ENCODE peak calls at places on chromosomes 11 and 22, in seven cellular contexts. One of them, this sample, is unnamed.

GRCh38 chr11:127006311-127006710 is 5.7 kb upstream of the KIRREL3 start:
- DNase-seq in CD8-positive, alpha-beta T cell: no peak
- DNase-seq in psoas muscle: no peak
- DNase-seq in AG04450: no peak
- DNase-seq in activated CD8-positive, alpha-beta T cell treated with anti-CD3 and anti-CD28 coated beads for 36 hours: no peak
- DNase-seq in dorsolateral prefrontal cortex: no peak
- DNase-seq in adrenal gland: no peak
- DNase-seq in this sample: no peak

GRCh38 chr11:67448220-67448609 is 4.3 kb downstream of the GPR152 start:
- DNase-seq in dorsolateral prefrontal cortex: no peak
- DNase-seq in psoas muscle: no peak
- DNase-seq in AG04450: no peak
- DNase-seq in activated CD8-positive, alpha-beta T cell treated with anti-CD3 and anti-CD28 coated beads for 36 hours: no peak
- DNase-seq in CD8-positive, alpha-beta T cell: no peak
- DNase-seq in adrenal gland: no peak
- DNase-seq in this sample: no peak

GRCh38 chr22:31346733-31347250 is 646 bp upstream of the PATZ1 start:
- DNase-seq in activated CD8-positive, alpha-beta T cell treated with anti-CD3 and anti-CD28 coated beads for 36 hours: peak
- DNase-seq in AG04450: no peak
- DNase-seq in CD8-positive, alpha-beta T cell: peak
- DNase-seq in adrenal gland: peak
- DNase-seq in psoas muscle: peak
- DNase-seq in dorsolateral prefrontal cortex: peak
- DNase-seq in this sample: peak

GRCh38 chr11:34405079-34405858 is 33.5 kb upstream of the CAT start:
- DNase-seq in adrenal gland: no peak
- DNase-seq in activated CD8-positive, alpha-beta T cell treated with anti-CD3 and anti-CD28 coated beads for 36 hours: peak
- DNase-seq in psoas muscle: no peak
- DNase-seq in dorsolateral prefrontal cortex: no peak
- DNase-seq in CD8-positive, alpha-beta T cell: no peak
- DNase-seq in AG04450: no peak
- DNase-seq in this sample: no peak

GRCh38 chr22:32042924-32043323 is at the start of gene SLC5A1:
- DNase-seq in adrenal gland: no peak
- DNase-seq in CD8-positive, alpha-beta T cell: no peak
- DNase-seq in dorsolateral prefrontal cortex: no peak
- DNase-seq in activated CD8-positive, alpha-beta T cell treated with anti-CD3 and anti-CD28 coated beads for 36 hours: no peak
- DNase-seq in psoas muscle: no peak
- DNase-seq in AG04450: no peak
- DNase-seq in this sample: no peak

GRCh38 chr11:27392715-27393114 is 29.7 kb upstream of the CCDC34 start:
- DNase-seq in psoas muscle: no peak
- DNase-seq in CD8-positive, alpha-beta T cell: no peak
- DNase-seq in adrenal gland: no peak
- DNase-seq in dorsolateral prefrontal cortex: no peak
- DNase-seq in AG04450: peak
- DNase-seq in activated CD8-positive, alpha-beta T cell treated with anti-CD3 and anti-CD28 coated beads for 36 hours: no peak
- DNase-seq in this sample: no peak

GRCh38 chr11:95076416-95076815 is 9.7 kb downstream of the SRSF8 start:
- DNase-seq in psoas muscle: no peak
- DNase-seq in activated CD8-positive, alpha-beta T cell treated with anti-CD3 and anti-CD28 coated beads for 36 hours: no peak
- DNase-seq in AG04450: no peak
- DNase-seq in adrenal gland: peak
- DNase-seq in dorsolateral prefrontal cortex: no peak
- DNase-seq in CD8-positive, alpha-beta T cell: no peak
- DNase-seq in this sample: no peak

GRCh38 chr11:102115557-102115956 is 5.3 kb downstream of the YAP1 start:
- DNase-seq in CD8-positive, alpha-beta T cell: no peak
- DNase-seq in activated CD8-positive, alpha-beta T cell treated with anti-CD3 and anti-CD28 coated beads for 36 hours: no peak
- DNase-seq in adrenal gland: no peak
- DNase-seq in dorsolateral prefrontal cortex: no peak
- DNase-seq in AG04450: no peak
- DNase-seq in psoas muscle: no peak
- DNase-seq in this sample: no peak

GRCh38 chr11:127106142-127106541 is 105.6 kb upstream of the KIRREL3 start:
- DNase-seq in CD8-positive, alpha-beta T cell: no peak
- DNase-seq in AG04450: no peak
- DNase-seq in dorsolateral prefrontal cortex: no peak
- DNase-seq in activated CD8-positive, alpha-beta T cell treated with anti-CD3 and anti-CD28 coated beads for 36 hours: no peak
- DNase-seq in psoas muscle: no peak
- DNase-seq in adrenal gland: no peak
- DNase-seq in this sample: no peak

GRCh38 chr11:65791719-65792213 is 4.9 kb downstream of the OVOL1 start:
- DNase-seq in AG04450: no peak
- DNase-seq in dorsolateral prefrontal cortex: no peak
- DNase-seq in activated CD8-positive, alpha-beta T cell treated with anti-CD3 and anti-CD28 coated beads for 36 hours: peak
- DNase-seq in adrenal gland: no peak
- DNase-seq in psoas muscle: no peak
- DNase-seq in CD8-positive, alpha-beta T cell: peak
- DNase-seq in this sample: peak

GRCh38 chr22:37465721-37466120 is 20.5 kb downstream of the MFNG start:
- DNase-seq in adrenal gland: no peak
- DNase-seq in AG04450: no peak
- DNase-seq in activated CD8-positive, alpha-beta T cell treated with anti-CD3 and anti-CD28 coated beads for 36 hours: no peak
- DNase-seq in psoas muscle: no peak
- DNase-seq in CD8-positive, alpha-beta T cell: no peak
- DNase-seq in dorsolateral prefrontal cortex: no peak
- DNase-seq in this sample: no peak
- TF ChIP-seq CTCF in adrenal gland: no peak
- TF ChIP-seq CTCF in AG04450: no peak
- TF ChIP-seq CTCF in activated CD8-positive, alpha-beta T cell treated with anti-CD3 and anti-CD28 coated beads for 36 hours: no peak
- TF ChIP-seq CTCF in psoas muscle: no peak
- TF ChIP-seq CTCF in CD8-positive, alpha-beta T cell: no peak
- TF ChIP-seq CTCF in dorsolateral prefrontal cortex: no peak
- TF ChIP-seq CTCF in this sample: no peak

DNA sequence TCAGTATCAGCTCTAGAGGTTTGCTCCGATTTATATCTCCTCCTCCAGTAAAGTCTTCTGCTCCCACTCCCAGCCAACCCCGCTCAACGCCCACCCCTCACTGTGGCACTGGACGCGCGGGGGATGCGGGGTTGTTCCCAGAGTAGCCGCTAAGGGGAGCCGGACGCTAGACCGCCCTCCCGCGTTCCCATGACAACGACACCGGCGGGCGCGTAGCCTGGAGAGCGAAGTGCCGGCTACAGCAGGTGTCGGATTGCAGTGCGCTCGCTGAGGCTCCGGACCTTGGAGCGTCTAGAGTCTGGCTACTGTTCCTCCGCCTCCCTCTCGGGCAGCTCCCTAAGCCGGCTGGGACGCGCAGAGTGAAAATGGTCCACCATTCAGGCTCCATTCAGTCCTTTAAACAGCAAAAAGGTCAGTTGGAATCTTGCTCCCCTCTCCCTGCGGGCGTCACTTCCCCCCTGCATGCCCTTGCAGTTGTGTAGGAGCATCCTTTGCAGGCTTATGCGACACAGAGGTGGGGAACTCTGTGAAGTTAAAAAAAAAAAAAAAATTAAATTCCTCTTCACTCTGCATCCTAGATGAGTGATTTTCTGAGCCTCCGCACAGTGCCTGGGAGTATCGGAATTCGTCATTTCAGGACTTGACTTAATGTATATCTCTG is at the start of gene ANO3:
- DNase-seq in psoas muscle: peak
- DNase-seq in AG04450: peak
- DNase-seq in adrenal gland: peak
- DNase-seq in CD8-positive, alpha-beta T cell: no peak
- DNase-seq in activated CD8-positive, alpha-beta T cell treated with anti-CD3 and anti-CD28 coated beads for 36 hours: peak
- DNase-seq in dorsolateral prefrontal cortex: peak
- DNase-seq in this sample: no peak
- TF ChIP-seq CTCF in psoas muscle: peak
- TF ChIP-seq CTCF in AG04450: peak
- TF ChIP-seq CTCF in adrenal gland: no peak
- TF ChIP-seq CTCF in CD8-positive, alpha-beta T cell: no peak
- TF ChIP-seq CTCF in activated CD8-positive, alpha-beta T cell treated with anti-CD3 and anti-CD28 coated beads for 36 hours: peak
- TF ChIP-seq CTCF in dorsolateral prefrontal cortex: peak
- TF ChIP-seq CTCF in this sample: no peak

GRCh38 chr11:1241706-1242105 is 18.8 kb downstream of the MUC5B start:
- DNase-seq in activated CD8-positive, alpha-beta T cell treated with anti-CD3 and anti-CD28 coated beads for 36 hours: no peak
- DNase-seq in psoas muscle: no peak
- DNase-seq in dorsolateral prefrontal cortex: no peak
- DNase-seq in adrenal gland: no peak
- DNase-seq in AG04450: no peak
- DNase-seq in CD8-positive, alpha-beta T cell: no peak
- DNase-seq in this sample: no peak

GRCh38 chr11:1237851-1238250 is 15.0 kb downstream of the MUC5B start:
- DNase-seq in AG04450: no peak
- DNase-seq in activated CD8-positive, alpha-beta T cell treated with anti-CD3 and anti-CD28 coated beads for 36 hours: no peak
- DNase-seq in CD8-positive, alpha-beta T cell: no peak
- DNase-seq in psoas muscle: peak
- DNase-seq in dorsolateral prefrontal cortex: no peak
- DNase-seq in adrenal gland: no peak
- DNase-seq in this sample: no peak

GRCh38 chr11:1238767-1239595 is 16.1 kb downstream of the MUC5B start:
- DNase-seq in AG04450: no peak
- DNase-seq in activated CD8-positive, alpha-beta T cell treated with anti-CD3 and anti-CD28 coated beads for 36 hours: no peak
- DNase-seq in dorsolateral prefrontal cortex: no peak
- DNase-seq in adrenal gland: no peak
- DNase-seq in CD8-positive, alpha-beta T cell: no peak
- DNase-seq in psoas muscle: no peak
- DNase-seq in this sample: no peak

GRCh38 chr11:1240771-1241170 is 17.9 kb downstream of the MUC5B start:
- DNase-seq in AG04450: no peak
- DNase-seq in dorsolateral prefrontal cortex: no peak
- DNase-seq in adrenal gland: no peak
- DNase-seq in activated CD8-positive, alpha-beta T cell treated with anti-CD3 and anti-CD28 coated beads for 36 hours: no peak
- DNase-seq in CD8-positive, alpha-beta T cell: no peak
- DNase-seq in psoas muscle: no peak
- DNase-seq in this sample: no peak

GRCh38 chr11:1239596-1240205 is 16.8 kb downstream of the MUC5B start:
- DNase-seq in adrenal gland: no peak
- DNase-seq in dorsolateral prefrontal cortex: no peak
- DNase-seq in psoas muscle: no peak
- DNase-seq in CD8-positive, alpha-beta T cell: no peak
- DNase-seq in activated CD8-positive, alpha-beta T cell treated with anti-CD3 and anti-CD28 coated beads for 36 hours: no peak
- DNase-seq in AG04450: no peak
- DNase-seq in this sample: no peak
- TF ChIP-seq CTCF in adrenal gland: no peak
- TF ChIP-seq CTCF in dorsolateral prefrontal cortex: no peak
- TF ChIP-seq CTCF in psoas muscle: no peak
- TF ChIP-seq CTCF in CD8-positive, alpha-beta T cell: no peak
- TF ChIP-seq CTCF in activated CD8-positive, alpha-beta T cell treated with anti-CD3 and anti-CD28 coated beads for 36 hours: no peak
- TF ChIP-seq CTCF in AG04450: no peak
- TF ChIP-seq CTCF in this sample: no peak

DNA sequence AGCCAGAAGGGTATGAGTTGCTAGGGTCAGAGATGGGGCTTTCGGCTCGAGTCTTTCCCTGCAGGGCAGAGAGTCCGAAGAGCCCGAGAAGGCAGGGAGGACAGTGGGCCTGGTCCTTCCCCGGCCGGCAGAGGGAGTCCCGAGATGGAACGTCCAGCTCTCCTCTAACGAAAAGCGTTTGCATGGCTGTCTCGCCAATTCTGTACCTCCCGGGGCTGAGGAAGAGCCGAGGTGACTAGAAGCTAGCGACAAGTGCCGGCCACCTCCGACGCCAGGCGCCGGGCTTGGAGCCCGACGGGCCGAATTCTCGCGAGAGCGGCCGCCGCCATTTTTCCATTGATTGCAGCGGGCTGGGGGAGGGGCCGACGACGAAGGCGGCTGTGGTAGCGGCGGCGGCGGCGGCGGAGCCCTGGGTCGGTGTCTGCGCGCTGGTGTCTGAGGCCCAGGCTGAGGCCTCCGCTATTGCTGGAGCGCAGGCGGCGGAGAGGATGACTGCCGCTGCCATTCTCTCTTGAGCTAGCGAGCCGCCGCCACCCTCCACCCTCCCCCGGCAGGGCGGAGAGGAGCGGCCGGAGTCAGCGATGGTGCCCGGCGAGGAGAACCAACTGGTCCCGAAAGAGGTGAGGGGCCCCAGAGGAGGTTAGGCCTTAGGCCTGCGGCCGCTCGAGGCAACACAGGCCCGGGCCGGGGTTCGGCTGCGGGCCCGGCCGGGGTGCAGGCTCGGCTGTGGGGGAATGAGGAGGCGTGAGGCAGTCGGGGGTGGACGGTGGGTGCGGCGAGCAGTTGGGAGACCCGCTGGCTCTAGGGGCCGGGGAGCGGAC is at the start of gene USP47:
- DNase-seq in activated CD8-positive, alpha-beta T cell treated with anti-CD3 and anti-CD28 coated beads for 36 hours: peak
- DNase-seq in dorsolateral prefrontal cortex: peak
- DNase-seq in psoas muscle: peak
- DNase-seq in adrenal gland: peak
- DNase-seq in AG04450: peak
- DNase-seq in CD8-positive, alpha-beta T cell: peak
- DNase-seq in this sample: peak
- TF ChIP-seq CTCF in activated CD8-positive, alpha-beta T cell treated with anti-CD3 and anti-CD28 coated beads for 36 hours: peak
- TF ChIP-seq CTCF in dorsolateral prefrontal cortex: peak
- TF ChIP-seq CTCF in psoas muscle: peak
- TF ChIP-seq CTCF in adrenal gland: peak
- TF ChIP-seq CTCF in AG04450: peak
- TF ChIP-seq CTCF in CD8-positive, alpha-beta T cell: peak
- TF ChIP-seq CTCF in this sample: no peak

GRCh38 chr22:37782340-37783168 is 25.2 kb upstream of the GCAT start:
- DNase-seq in adrenal gland: no peak
- DNase-seq in activated CD8-positive, alpha-beta T cell treated with anti-CD3 and anti-CD28 coated beads for 36 hours: no peak
- DNase-seq in AG04450: no peak
- DNase-seq in psoas muscle: no peak
- DNase-seq in CD8-positive, alpha-beta T cell: no peak
- DNase-seq in dorsolateral prefrontal cortex: no peak
- DNase-seq in this sample: no peak
- TF ChIP-seq CTCF in adrenal gland: no peak
- TF ChIP-seq CTCF in activated CD8-positive, alpha-beta T cell treated with anti-CD3 and anti-CD28 coated beads for 36 hours: no peak
- TF ChIP-seq CTCF in AG04450: no peak
- TF ChIP-seq CTCF in psoas muscle: no peak
- TF ChIP-seq CTCF in CD8-positive, alpha-beta T cell: no peak
- TF ChIP-seq CTCF in dorsolateral prefrontal cortex: no peak
- TF ChIP-seq CTCF in this sample: no peak

DNA sequence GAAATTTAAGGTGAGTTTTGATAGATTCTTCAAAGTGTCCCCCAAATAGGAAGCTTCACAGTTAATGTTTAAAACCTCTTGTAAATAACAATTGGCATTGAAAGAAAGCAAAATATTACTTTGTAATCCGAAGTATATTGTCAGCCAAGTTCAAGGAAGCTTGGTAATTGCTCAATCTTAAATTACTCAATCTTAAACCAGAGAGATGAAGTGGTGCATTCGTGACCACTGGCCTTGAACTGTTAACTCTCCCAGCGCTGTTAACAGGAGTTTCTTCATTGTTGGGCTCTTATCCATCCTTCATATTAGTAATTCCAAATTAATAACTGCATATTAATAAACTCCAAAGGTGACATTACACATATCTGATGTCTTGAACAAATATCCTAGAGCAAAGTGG is 20.6 kb upstream of the FDX1 start:
- DNase-seq in psoas muscle: no peak
- DNase-seq in activated CD8-positive, alpha-beta T cell treated with anti-CD3 and anti-CD28 coated beads for 36 hours: no peak
- DNase-seq in AG04450: no peak
- DNase-seq in adrenal gland: peak
- DNase-seq in dorsolateral prefrontal cortex: no peak
- DNase-seq in CD8-positive, alpha-beta T cell: no peak
- DNase-seq in this sample: no peak
- TF ChIP-seq CTCF in psoas muscle: no peak
- TF ChIP-seq CTCF in activated CD8-positive, alpha-beta T cell treated with anti-CD3 and anti-CD28 coated beads for 36 hours: no peak
- TF ChIP-seq CTCF in AG04450: no peak
- TF ChIP-seq CTCF in adrenal gland: no peak
- TF ChIP-seq CTCF in dorsolateral prefrontal cortex: no peak
- TF ChIP-seq CTCF in CD8-positive, alpha-beta T cell: no peak
- TF ChIP-seq CTCF in this sample: no peak

GRCh38 chr11:104343578-104343977 is 179.6 kb upstream of the PDGFD start:
- DNase-seq in CD8-positive, alpha-beta T cell: no peak
- DNase-seq in psoas muscle: no peak
- DNase-seq in adrenal gland: no peak
- DNase-seq in dorsolateral prefrontal cortex: no peak
- DNase-seq in AG04450: no peak
- DNase-seq in activated CD8-positive, alpha-beta T cell treated with anti-CD3 and anti-CD28 coated beads for 36 hours: no peak
- DNase-seq in this sample: no peak
- TF ChIP-seq CTCF in CD8-positive, alpha-beta T cell: peak
- TF ChIP-seq CTCF in psoas muscle: no peak
- TF ChIP-seq CTCF in adrenal gland: peak
- TF ChIP-seq CTCF in dorsolateral prefrontal cortex: no peak
- TF ChIP-seq CTCF in AG04450: peak
- TF ChIP-seq CTCF in activated CD8-positive, alpha-beta T cell treated with anti-CD3 and anti-CD28 coated beads for 36 hours: peak
- TF ChIP-seq CTCF in this sample: no peak